ENCODE peak calls at places on chromosomes 5 and 9, in four cellular contexts. One of them, this sample, is unnamed.

GRCh38 chr9:129482521-129483466 is 138.1 kb downstream of the C9orf50 start:
- DNase-seq in mucosa of gallbladder: peak; percentile 91
- DNase-seq in midbrain: peak; percentile 84
- DNase-seq in AG09309: no peak
- DNase-seq in this sample: no peak

GRCh38 chr5:16656561-16657191 is 39.9 kb upstream of the RETREG1 start:
- DNase-seq in mucosa of gallbladder: no peak
- DNase-seq in midbrain: no peak
- DNase-seq in AG09309: peak; percentile 17
- DNase-seq in this sample: no peak

GRCh38 chr5:96758621-96759020 is 49.1 kb downstream of the ERAP1 start:
- DNase-seq in mucosa of gallbladder: no peak
- DNase-seq in midbrain: no peak
- DNase-seq in AG09309: no peak
- DNase-seq in this sample: no peak

GRCh38 chr5:125310749-125311148 is 564.3 kb upstream of the ZNF608 start:
- DNase-seq in mucosa of gallbladder: no peak
- DNase-seq in midbrain: no peak
- DNase-seq in AG09309: no peak
- DNase-seq in this sample: no peak

GRCh38 chr5:171776747-171777419 is 8.7 kb upstream of the SMIM23 start:
- DNase-seq in mucosa of gallbladder: no peak
- DNase-seq in midbrain: no peak
- DNase-seq in AG09309: peak; percentile 17
- DNase-seq in this sample: no peak

GRCh38 chr5:171571663-171572062 is 152.2 kb downstream of the FGF18 start:
- DNase-seq in mucosa of gallbladder: no peak
- DNase-seq in midbrain: no peak
- DNase-seq in AG09309: peak; percentile 41
- DNase-seq in this sample: no peak

GRCh38 chr9:131625388-131625787 is 80.1 kb downstream of the PRRT1B start:
- DNase-seq in mucosa of gallbladder: no peak
- DNase-seq in midbrain: no peak
- DNase-seq in AG09309: no peak
- DNase-seq in this sample: no peak

GRCh38 chr9:113548221-113549041 is 84.9 kb downstream of the RGS3 start:
- DNase-seq in mucosa of gallbladder: peak; percentile 57
- DNase-seq in midbrain: peak; percentile 64
- DNase-seq in AG09309: no peak
- DNase-seq in this sample: no peak

GRCh38 chr5:136584474-136584873 is 219.1 kb upstream of the TRPC7 start:
- DNase-seq in mucosa of gallbladder: no peak
- DNase-seq in midbrain: no peak
- DNase-seq in AG09309: no peak
- DNase-seq in this sample: no peak

GRCh38 chr5:149820536-149821503 is 90.7 kb downstream of the PPARGC1B start:
- DNase-seq in mucosa of gallbladder: no peak
- DNase-seq in midbrain: no peak
- DNase-seq in AG09309: no peak
- DNase-seq in this sample: no peak

GRCh38 chr9:79623799-79624721 is 52.3 kb downstream of the TLE4 start:
- DNase-seq in mucosa of gallbladder: peak; percentile 21
- DNase-seq in midbrain: no peak
- DNase-seq in AG09309: no peak
- DNase-seq in this sample: peak; percentile 52

GRCh38 chr9:112175796-112176315 is 759 bp upstream of the SUSD1 start:
- DNase-seq in mucosa of gallbladder: no peak
- DNase-seq in midbrain: no peak
- DNase-seq in AG09309: no peak
- DNase-seq in this sample: no peak

GRCh38 chr5:133238426-133239205 is 186.8 kb downstream of the HSPA4 start:
- DNase-seq in mucosa of gallbladder: no peak
- DNase-seq in midbrain: no peak
- DNase-seq in AG09309: no peak
- DNase-seq in this sample: no peak

GRCh38 chr9:38254151-38254550 is 138.4 kb upstream of the ALDH1B1 start:
- DNase-seq in mucosa of gallbladder: no peak
- DNase-seq in midbrain: no peak
- DNase-seq in AG09309: no peak
- DNase-seq in this sample: no peak

GRCh38 chr9:129143031-129143441 is 31.8 kb downstream of the PTPA start:
- DNase-seq in mucosa of gallbladder: peak; percentile 92
- DNase-seq in midbrain: peak; percentile 84
- DNase-seq in AG09309: peak; percentile 73
- DNase-seq in this sample: peak; percentile 68

GRCh38 chr5:37896159-37896558 is 56.3 kb upstream of the GDNF start:
- DNase-seq in mucosa of gallbladder: no peak
- DNase-seq in midbrain: no peak
- DNase-seq in AG09309: no peak
- DNase-seq in this sample: no peak

GRCh38 chr5:141811287-141812155 is 66.7 kb downstream of the PCDH1 start:
- DNase-seq in mucosa of gallbladder: no peak
- DNase-seq in midbrain: peak; percentile 40
- DNase-seq in AG09309: no peak
- DNase-seq in this sample: peak; percentile 26

GRCh38 chr9:132711846-132712245 is 41.6 kb downstream of the GTF3C4 start:
- DNase-seq in mucosa of gallbladder: no peak
- DNase-seq in midbrain: no peak
- DNase-seq in AG09309: no peak
- DNase-seq in this sample: no peak

GRCh38 chr5:57687641-57688040 is 205.0 kb upstream of the ACTBL2 start:
- DNase-seq in mucosa of gallbladder: no peak
- DNase-seq in midbrain: no peak
- DNase-seq in AG09309: no peak
- DNase-seq in this sample: no peak

This sample was measured in effector memory CD8-positive, alpha-beta T cell.